ENCODE peak calls at places on chromosomes 3 and 15, in six cellular contexts. B is choroid plexus epithelial cell, W is HFFc6, R is cardiac muscle cell, P is GM12865, J is left ventricle myocardium inferior. V is an unnamed sample.
A peak's percentile ranks its signal among the peaks of the same experiment; 100 is the strongest.

GRCh38 chr3:10774129-10774670 is 41.8 kb upstream of the SLC6A11 start:
- DNase-seq in J (no peak), P (no peak), B (no peak), W (no peak), R (no peak), V (no peak)

GRCh38 chr3:25582242-25582641 is 82.5 kb downstream of the TOP2B start:
- DNase-seq in W (peak; percentile 96), R (peak; percentile 53), P (no peak), B (peak; percentile 97), J (no peak), V (no peak)

GRCh38 chr15:80660114-80660513 is 35.0 kb upstream of the ABHD17C start:
- DNase-seq in W (peak; percentile 11), J (no peak), B (no peak), P (no peak), R (peak; percentile 31), V (no peak)

GRCh38 chr3:101182734-101183133 is 137.6 kb downstream of the IMPG2 start:
- DNase-seq in W (peak; percentile 4), B (peak; percentile 47), P (no peak), J (no peak), R (no peak), V (no peak)

GRCh38 chr3:45417949-45418847 is 29.8 kb downstream of the LARS2 start:
- DNase-seq in P (no peak), J (no peak), W (no peak), R (no peak), B (no peak), V (no peak)

GRCh38 chr3:169695051-169695450 is 31.5 kb upstream of the MECOM start:
- DNase-seq in B (peak; percentile 26), W (no peak), P (no peak), R (no peak), J (no peak), V (no peak)

GRCh38 chr3:152581941-152582340 is 253.0 kb upstream of the P2RY1 start:
- DNase-seq in P (no peak), J (no peak), W (no peak), R (no peak), B (no peak), V (no peak)

GRCh38 chr15:81548350-81549116 is 174.5 kb upstream of the TMC3 start:
- DNase-seq in B (no peak), P (no peak), R (no peak), J (no peak), W (no peak), V (no peak)

GRCh38 chr15:74657846-74658245 is 38.0 kb downstream of the EDC3 start:
- DNase-seq in B (peak; percentile 33), R (no peak), P (no peak), W (no peak), J (no peak), V (no peak)

GRCh38 chr15:41025393-41025792 is 72.1 kb downstream of the CHAC1 start:
- DNase-seq in J (no peak), R (no peak), B (no peak), P (no peak), W (no peak), V (no peak)

GRCh38 chr15:41104234-41104633 is 11.8 kb downstream of the INO80 start:
- DNase-seq in J (no peak), R (no peak), P (no peak), B (peak; percentile 66), W (peak; percentile 39), V (no peak)

GRCh38 chr15:25248583-25249235 is 190.1 kb downstream of the UBE3A start:
- DNase-seq in W (no peak), B (no peak), R (no peak), J (peak; percentile 8), P (no peak), V (no peak)

GRCh38 chr3:160403028-160403545 is 3.6 kb downstream of the SMC4 start:
- DNase-seq in J (no peak), B (peak; percentile 33), W (no peak), R (no peak), P (no peak), V (no peak)

GRCh38 chr15:80550910-80551265 is 144.2 kb upstream of the ABHD17C start:
- DNase-seq in J (no peak), W (peak; percentile 18), B (peak; percentile 79), P (no peak), R (no peak), V (no peak)

GRCh38 chr3:126118591-126118990 is 34.7 kb upstream of the SLC41A3 start:
- DNase-seq in P (no peak), R (no peak), J (peak; percentile 5), B (no peak), W (no peak), V (no peak)

GRCh38 chr3:185950720-185951119 is 12.9 kb upstream of the TRA2B start:
- DNase-seq in P (no peak), J (no peak), B (no peak), R (no peak), W (no peak), V (no peak)

GRCh38 chr15:93076217-93076616 is 12.8 kb downstream of the RGMA start:
- DNase-seq in W (no peak), P (no peak), R (no peak), J (no peak), B (no peak), V (no peak)

GRCh38 chr15:77037475-77038209 is 33.3 kb downstream of the TSPAN3 start:
- DNase-seq in W (no peak), R (no peak), P (no peak), B (no peak), J (no peak), V (no peak)

GRCh38 chr15:70559223-70559823 is 204.0 kb downstream of the UACA start:
- DNase-seq in B (peak; percentile 76), J (peak; percentile 27), R (peak; percentile 28), W (peak; percentile 39), P (peak; percentile 20), V (no peak)

GRCh38 chr3:142445816-142446254 is 2.0 kb downstream of the XRN1 start:
- DNase-seq in J (no peak), R (no peak), W (peak; percentile 17), B (peak; percentile 73), P (peak; percentile 67), V (peak; percentile 26)

GRCh38 chr3:90091557-90091956 is 984.1 kb downstream of the EPHA3 start:
- DNase-seq in W (no peak), R (peak; percentile 74), P (peak; percentile 13), J (peak; percentile 14), B (peak; percentile 84), V (no peak)

GRCh38 chr3:90092994-90093393 is 985.6 kb downstream of the EPHA3 start:
- DNase-seq in P (peak; percentile 3), R (peak; percentile 9), J (no peak), B (peak; percentile 67), W (peak; percentile 4), V (no peak)
- TF ChIP-seq CTCF in P (peak; percentile 26), R (peak; percentile 56), J (peak; percentile 55), B (peak; percentile 64), W (peak; percentile 67), V (peak; percentile 30)

GRCh38 chr3:49668414-49668797 is 5.7 kb upstream of the APEH start:
- DNase-seq in B (no peak), R (no peak), J (no peak), W (no peak), P (no peak), V (no peak)
- TF ChIP-seq CTCF in B (no peak), R (no peak), J (no peak), W (peak; percentile 9), P (no peak), V (no peak)

GRCh38 chr3:60746043-60746638 is 505.1 kb downstream of the FHIT start:
- DNase-seq in B (no peak), R (no peak), P (no peak), W (peak; percentile 38), J (no peak), V (no peak)

GRCh38 chr3:60737633-60738399 is 513.4 kb downstream of the FHIT start:
- DNase-seq in R (no peak), J (no peak), B (no peak), P (no peak), W (no peak), V (no peak)

GRCh38 chr3:60746690-60747416 is 504.4 kb downstream of the FHIT start:
- DNase-seq in B (peak; percentile 26), P (no peak), R (no peak), J (no peak), W (no peak), V (no peak)

GRCh38 chr3:60743631-60744164 is 507.6 kb downstream of the FHIT start:
- DNase-seq in B (peak; percentile 38), J (no peak), R (no peak), P (no peak), W (no peak), V (no peak)

DNA sequence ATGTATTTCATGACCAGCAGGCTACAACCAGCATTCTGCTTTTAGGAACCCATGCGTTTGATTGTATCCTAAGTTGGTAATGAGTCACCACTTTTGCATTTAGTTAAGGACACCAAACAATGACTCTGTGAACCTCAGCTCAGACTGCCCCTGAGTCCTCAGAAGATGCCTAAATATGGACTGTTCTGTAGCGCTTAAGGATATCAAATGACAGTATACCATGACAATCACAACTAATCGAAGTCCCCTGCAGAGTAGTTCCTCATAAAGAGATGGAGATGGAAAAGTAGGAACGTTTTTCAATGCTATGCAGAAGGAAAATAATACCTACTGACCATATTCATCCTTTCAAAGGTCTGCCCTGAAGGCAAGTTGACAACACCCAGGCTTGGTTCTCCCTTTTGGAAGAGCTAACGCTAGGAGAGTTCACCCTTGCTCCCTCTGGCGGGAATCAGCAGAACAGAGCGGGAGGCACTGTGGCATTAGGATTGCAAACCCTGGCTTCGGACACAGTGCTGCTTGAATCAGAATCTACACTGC is 508.6 kb downstream of the FHIT start:
- DNase-seq in W (peak; percentile 53), P (no peak), B (peak; percentile 40), J (no peak), R (peak; percentile 73), V (no peak)
- TF ChIP-seq CTCF in W (peak; percentile 35), P (no peak), B (peak; percentile 58), J (peak; percentile 44), R (peak; percentile 29), V (no peak)

GRCh38 chr15:32652178-32652577 is 10.7 kb downstream of the SCG5 start:
- DNase-seq in W (no peak), P (no peak), B (no peak), J (no peak), R (no peak), V (no peak)

GRCh38 chr15:32656091-32656860 is 14.8 kb downstream of the SCG5 start:
- DNase-seq in J (no peak), P (no peak), R (no peak), W (no peak), B (no peak), V (no peak)

GRCh38 chr15:32657941-32658340 is 16.4 kb downstream of the SCG5 start:
- DNase-seq in J (no peak), B (no peak), W (no peak), P (no peak), R (no peak), V (no peak)

GRCh38 chr15:32659340-32659831 is 17.9 kb downstream of the SCG5 start:
- DNase-seq in W (peak; percentile 89), P (no peak), R (no peak), B (peak; percentile 57), J (no peak), V (no peak)

DNA sequence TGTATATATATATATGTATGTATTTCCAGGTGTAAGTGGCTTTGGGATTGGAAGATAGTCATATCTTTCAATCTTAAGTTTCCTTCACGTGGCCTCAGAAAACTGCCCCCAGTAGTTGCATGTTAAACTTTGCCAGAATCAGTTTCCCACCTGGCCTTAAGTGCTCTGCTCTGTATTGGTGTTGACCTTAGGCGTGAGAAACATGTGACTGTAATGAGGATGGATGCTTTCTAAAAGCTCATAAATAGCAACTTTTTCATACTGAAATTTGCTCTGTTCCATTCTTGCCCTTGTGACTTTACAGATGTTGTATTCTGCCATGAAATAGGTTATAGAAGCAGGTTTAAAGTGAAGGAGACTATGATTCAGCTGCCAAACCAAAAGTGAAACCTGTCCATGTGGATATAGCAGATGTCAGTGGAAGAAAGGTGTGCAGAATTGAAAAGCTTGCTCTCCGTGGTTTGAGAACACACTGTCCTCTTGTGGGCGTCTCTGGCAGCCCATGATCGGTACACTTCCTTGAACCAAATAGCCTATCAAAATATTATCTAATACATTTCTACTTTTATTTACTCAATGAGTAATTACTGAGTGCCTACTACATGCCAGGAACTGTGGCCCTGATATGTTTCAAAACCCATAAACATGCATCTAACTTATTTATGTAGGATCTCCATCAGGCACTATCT is 15.8 kb downstream of the SCG5 start:
- DNase-seq in P (no peak), R (no peak), W (no peak), J (no peak), B (peak; percentile 66), V (no peak)
- TF ChIP-seq CTCF in P (no peak), R (no peak), W (peak; percentile 42), J (no peak), B (peak; percentile 63), V (peak; percentile 29)

V was measured in GM12864.